ENCODE peak calls at places on chromosomes 3 and 15, in eight cellular contexts. One of them, this sample, is unnamed.

GRCh38 chr3:104291437-104291851 is 1075.3 kb upstream of the ALCAM start:
- DNase-seq in T-helper 2 cell: no peak
- DNase-seq in colonic mucosa: no peak
- DNase-seq in Daoy: no peak
- DNase-seq in substantia nigra: no peak
- DNase-seq in NCI-H2081: no peak
- DNase-seq in tibial artery: no peak
- DNase-seq in T47D: no peak
- DNase-seq in this sample: no peak

GRCh38 chr3:101861212-101861977 is 12.1 kb downstream of the NFKBIZ start:
- DNase-seq in T-helper 2 cell: no peak
- DNase-seq in colonic mucosa: no peak
- DNase-seq in Daoy: no peak
- DNase-seq in substantia nigra: no peak
- DNase-seq in NCI-H2081: no peak
- DNase-seq in tibial artery: no peak
- DNase-seq in T47D: no peak
- DNase-seq in this sample: no peak

GRCh38 chr3:9047465-9048346 is 84.4 kb upstream of the RAD18 start:
- DNase-seq in T-helper 2 cell: no peak
- DNase-seq in colonic mucosa: peak
- DNase-seq in Daoy: no peak
- DNase-seq in substantia nigra: no peak
- DNase-seq in NCI-H2081: no peak
- DNase-seq in tibial artery: no peak
- DNase-seq in T47D: no peak
- DNase-seq in this sample: no peak

GRCh38 chr15:98875309-98875708 is 132.3 kb downstream of the PGPEP1L start:
- DNase-seq in T-helper 2 cell: no peak
- DNase-seq in colonic mucosa: no peak
- DNase-seq in Daoy: no peak
- DNase-seq in substantia nigra: no peak
- DNase-seq in NCI-H2081: no peak
- DNase-seq in tibial artery: no peak
- DNase-seq in T47D: no peak
- DNase-seq in this sample: no peak

GRCh38 chr3:195247086-195247862 is 23.7 kb downstream of the XXYLT1 start:
- DNase-seq in T-helper 2 cell: no peak
- DNase-seq in colonic mucosa: no peak
- DNase-seq in Daoy: no peak
- DNase-seq in substantia nigra: no peak
- DNase-seq in NCI-H2081: no peak
- DNase-seq in tibial artery: peak
- DNase-seq in T47D: no peak
- DNase-seq in this sample: no peak

GRCh38 chr15:94793641-94794040 is 562.3 kb downstream of the MCTP2 start:
- DNase-seq in T-helper 2 cell: no peak
- DNase-seq in colonic mucosa: no peak
- DNase-seq in Daoy: peak
- DNase-seq in substantia nigra: no peak
- DNase-seq in NCI-H2081: no peak
- DNase-seq in tibial artery: no peak
- DNase-seq in T47D: no peak
- DNase-seq in this sample: no peak

GRCh38 chr3:70856414-70857162 is 544.1 kb upstream of the MDFIC2 start:
- DNase-seq in T-helper 2 cell: no peak
- DNase-seq in colonic mucosa: no peak
- DNase-seq in Daoy: peak
- DNase-seq in substantia nigra: no peak
- DNase-seq in NCI-H2081: no peak
- DNase-seq in tibial artery: no peak
- DNase-seq in T47D: no peak
- DNase-seq in this sample: no peak

GRCh38 chr15:71254503-71254902 is 139.2 kb downstream of the THSD4 start:
- DNase-seq in T-helper 2 cell: no peak
- DNase-seq in colonic mucosa: no peak
- DNase-seq in Daoy: no peak
- DNase-seq in substantia nigra: no peak
- DNase-seq in NCI-H2081: no peak
- DNase-seq in tibial artery: no peak
- DNase-seq in T47D: no peak
- DNase-seq in this sample: no peak

GRCh38 chr3:62923092-62923491 is 47.9 kb upstream of the CADPS start:
- DNase-seq in T-helper 2 cell: no peak
- DNase-seq in colonic mucosa: peak
- DNase-seq in Daoy: no peak
- DNase-seq in substantia nigra: no peak
- DNase-seq in NCI-H2081: no peak
- DNase-seq in tibial artery: no peak
- DNase-seq in T47D: no peak
- DNase-seq in this sample: no peak

GRCh38 chr3:19757773-19758172 is 176.2 kb downstream of the EFHB start:
- DNase-seq in T-helper 2 cell: no peak
- DNase-seq in colonic mucosa: no peak
- DNase-seq in Daoy: no peak
- DNase-seq in substantia nigra: no peak
- DNase-seq in NCI-H2081: no peak
- DNase-seq in tibial artery: no peak
- DNase-seq in T47D: no peak
- DNase-seq in this sample: no peak

GRCh38 chr3:27034255-27034654 is 334.9 kb downstream of the NEK10 start:
- DNase-seq in T-helper 2 cell: no peak
- DNase-seq in colonic mucosa: no peak
- DNase-seq in Daoy: no peak
- DNase-seq in substantia nigra: no peak
- DNase-seq in NCI-H2081: no peak
- DNase-seq in tibial artery: no peak
- DNase-seq in T47D: no peak
- DNase-seq in this sample: no peak

GRCh38 chr15:68691667-68692066 is 112.9 kb downstream of the CORO2B start:
- DNase-seq in T-helper 2 cell: no peak
- DNase-seq in colonic mucosa: no peak
- DNase-seq in Daoy: no peak
- DNase-seq in substantia nigra: no peak
- DNase-seq in NCI-H2081: peak
- DNase-seq in tibial artery: no peak
- DNase-seq in T47D: peak
- DNase-seq in this sample: no peak

GRCh38 chr3:31937225-31937624 is 43.8 kb downstream of the OSBPL10 start:
- DNase-seq in T-helper 2 cell: no peak
- DNase-seq in colonic mucosa: no peak
- DNase-seq in Daoy: no peak
- DNase-seq in substantia nigra: no peak
- DNase-seq in NCI-H2081: no peak
- DNase-seq in tibial artery: no peak
- DNase-seq in T47D: no peak
- DNase-seq in this sample: no peak

GRCh38 chr15:73986055-73986775 is 5.9 kb downstream of the STOML1 start:
- DNase-seq in T-helper 2 cell: no peak
- DNase-seq in colonic mucosa: no peak
- DNase-seq in Daoy: no peak
- DNase-seq in substantia nigra: no peak
- DNase-seq in NCI-H2081: no peak
- DNase-seq in tibial artery: no peak
- DNase-seq in T47D: no peak
- DNase-seq in this sample: no peak

GRCh38 chr3:179541094-179541493 is 21.6 kb upstream of the ACTL6A start:
- DNase-seq in T-helper 2 cell: no peak
- DNase-seq in colonic mucosa: no peak
- DNase-seq in Daoy: no peak
- DNase-seq in substantia nigra: no peak
- DNase-seq in NCI-H2081: no peak
- DNase-seq in tibial artery: no peak
- DNase-seq in T47D: no peak
- DNase-seq in this sample: no peak

GRCh38 chr15:67120839-67121540 is 55.6 kb downstream of the SMAD3 start:
- DNase-seq in T-helper 2 cell: peak
- DNase-seq in colonic mucosa: peak
- DNase-seq in Daoy: peak
- DNase-seq in substantia nigra: peak
- DNase-seq in NCI-H2081: no peak
- DNase-seq in tibial artery: peak
- DNase-seq in T47D: no peak
- DNase-seq in this sample: peak

GRCh38 chr3:15367059-15367458 is 34.7 kb upstream of the SH3BP5 start:
- DNase-seq in T-helper 2 cell: no peak
- DNase-seq in colonic mucosa: no peak
- DNase-seq in Daoy: peak
- DNase-seq in substantia nigra: no peak
- DNase-seq in NCI-H2081: no peak
- DNase-seq in tibial artery: no peak
- DNase-seq in T47D: no peak
- DNase-seq in this sample: no peak

GRCh38 chr15:58460108-58460507 is 28.3 kb downstream of the LIPC start:
- DNase-seq in T-helper 2 cell: no peak
- DNase-seq in colonic mucosa: no peak
- DNase-seq in Daoy: no peak
- DNase-seq in substantia nigra: no peak
- DNase-seq in NCI-H2081: no peak
- DNase-seq in tibial artery: peak
- DNase-seq in T47D: no peak
- DNase-seq in this sample: no peak

GRCh38 chr15:75348563-75349350 is 1.9 kb downstream of the NEIL1 start:
- DNase-seq in T-helper 2 cell: no peak
- DNase-seq in colonic mucosa: no peak
- DNase-seq in Daoy: peak
- DNase-seq in substantia nigra: no peak
- DNase-seq in NCI-H2081: no peak
- DNase-seq in tibial artery: no peak
- DNase-seq in T47D: peak
- DNase-seq in this sample: no peak

GRCh38 chr15:32898991-32899613 is 181.3 kb downstream of the GREM1 start:
- DNase-seq in T-helper 2 cell: no peak
- DNase-seq in colonic mucosa: peak
- DNase-seq in Daoy: no peak
- DNase-seq in substantia nigra: no peak
- DNase-seq in NCI-H2081: peak
- DNase-seq in tibial artery: no peak
- DNase-seq in T47D: no peak
- DNase-seq in this sample: no peak

GRCh38 chr15:71649894-71650293 is 160.5 kb upstream of the NR2E3 start:
- DNase-seq in T-helper 2 cell: no peak
- DNase-seq in colonic mucosa: peak
- DNase-seq in Daoy: peak
- DNase-seq in substantia nigra: no peak
- DNase-seq in NCI-H2081: no peak
- DNase-seq in tibial artery: no peak
- DNase-seq in T47D: no peak
- DNase-seq in this sample: no peak

GRCh38 chr15:62464705-62465104 is 299.6 kb upstream of the C2CD4B start:
- DNase-seq in T-helper 2 cell: no peak
- DNase-seq in colonic mucosa: no peak
- DNase-seq in Daoy: no peak
- DNase-seq in substantia nigra: no peak
- DNase-seq in NCI-H2081: no peak
- DNase-seq in tibial artery: peak
- DNase-seq in T47D: no peak
- DNase-seq in this sample: peak

GRCh38 chr3:136720091-136720490 is 32.1 kb downstream of the STAG1 start:
- DNase-seq in T-helper 2 cell: no peak
- DNase-seq in colonic mucosa: no peak
- DNase-seq in Daoy: no peak
- DNase-seq in substantia nigra: no peak
- DNase-seq in NCI-H2081: no peak
- DNase-seq in tibial artery: no peak
- DNase-seq in T47D: no peak
- DNase-seq in this sample: no peak

GRCh38 chr3:134299888-134300206 is 49.2 kb upstream of the RYK start:
- DNase-seq in T-helper 2 cell: no peak
- DNase-seq in colonic mucosa: no peak
- DNase-seq in Daoy: no peak
- DNase-seq in substantia nigra: no peak
- DNase-seq in NCI-H2081: no peak
- DNase-seq in tibial artery: no peak
- DNase-seq in T47D: no peak
- DNase-seq in this sample: no peak

GRCh38 chr3:132543016-132543739 is 53.9 kb upstream of the ACKR4 start:
- DNase-seq in T-helper 2 cell: no peak
- DNase-seq in colonic mucosa: no peak
- DNase-seq in Daoy: peak
- DNase-seq in substantia nigra: no peak
- DNase-seq in NCI-H2081: no peak
- DNase-seq in tibial artery: no peak
- DNase-seq in T47D: no peak
- DNase-seq in this sample: no peak

GRCh38 chr3:119669906-119670570 is 7.2 kb downstream of the COX17 start:
- DNase-seq in T-helper 2 cell: no peak
- DNase-seq in colonic mucosa: no peak
- DNase-seq in Daoy: no peak
- DNase-seq in substantia nigra: no peak
- DNase-seq in NCI-H2081: no peak
- DNase-seq in tibial artery: no peak
- DNase-seq in T47D: no peak
- DNase-seq in this sample: no peak

GRCh38 chr15:58856090-58856489 is 77.4 kb downstream of the SLTM start:
- DNase-seq in T-helper 2 cell: no peak
- DNase-seq in colonic mucosa: no peak
- DNase-seq in Daoy: peak
- DNase-seq in substantia nigra: no peak
- DNase-seq in NCI-H2081: no peak
- DNase-seq in tibial artery: no peak
- DNase-seq in T47D: no peak
- DNase-seq in this sample: no peak

GRCh38 chr3:79002465-79003372 is 765.1 kb downstream of the ROBO1 start:
- DNase-seq in T-helper 2 cell: no peak
- DNase-seq in colonic mucosa: no peak
- DNase-seq in Daoy: no peak
- DNase-seq in substantia nigra: no peak
- DNase-seq in NCI-H2081: no peak
- DNase-seq in tibial artery: no peak
- DNase-seq in T47D: no peak
- DNase-seq in this sample: no peak

GRCh38 chr3:149180057-149180573 is 41.5 kb downstream of the CP start:
- DNase-seq in T-helper 2 cell: no peak
- DNase-seq in colonic mucosa: peak
- DNase-seq in Daoy: peak
- DNase-seq in substantia nigra: no peak
- DNase-seq in NCI-H2081: no peak
- DNase-seq in tibial artery: peak
- DNase-seq in T47D: no peak
- DNase-seq in this sample: peak